ENCODE peak calls at places on chromosome 16, in four cellular contexts. W is fibroblast of mammary gland, G is hippocampal formation, F is prostate gland. N is an unnamed sample.

GRCh38 chr16:57194512-57194911 is 8.4 kb downstream of the RSPRY1 start:
- DNase-seq in W (peak; percentile 91), G (no peak), F (peak; percentile 16), N (peak; percentile 95)

GRCh38 chr16:56350491-56351405 is 74.6 kb downstream of the AMFR start:
- DNase-seq in W (no peak), G (no peak), F (no peak), N (no peak)

GRCh38 chr16:87963400-87963799 is 12.2 kb downstream of the BANP start:
- DNase-seq in W (peak; percentile 89), G (no peak), F (no peak), N (peak; percentile 62)

GRCh38 chr16:87528690-87529579 is 36.1 kb upstream of the ZCCHC14 start:
- DNase-seq in W (no peak), G (no peak), F (no peak), N (no peak)

GRCh38 chr16:81460075-81460474 is 15.5 kb downstream of the CMIP start:
- DNase-seq in W (no peak), G (no peak), F (no peak), N (no peak)

GRCh38 chr16:67169011-67169451 is 1.3 kb upstream of the NOL3 start:
- DNase-seq in W (no peak), G (no peak), F (no peak), N (no peak)

GRCh38 chr16:86087561-86088230 is 188.7 kb downstream of the IRF8 start:
- DNase-seq in W (no peak), G (no peak), F (no peak), N (no peak)

GRCh38 chr16:57123969-57124674 is 31.7 kb downstream of the CPNE2 start:
- DNase-seq in W (no peak), G (no peak), F (no peak), N (no peak)

GRCh38 chr16:71250461-71251232 is 20.1 kb upstream of the HYDIN start:
- DNase-seq in W (peak; percentile 5), G (no peak), F (no peak), N (no peak)

GRCh38 chr16:57801098-57801855 is 1.0 kb downstream of the KIFC3 start:
- DNase-seq in W (peak; percentile 55), G (no peak), F (no peak), N (peak; percentile 78)

GRCh38 chr16:4263504-4264436 is 9.1 kb downstream of the TFAP4 start:
- DNase-seq in W (peak; percentile 96), G (no peak), F (no peak), N (peak; percentile 79)

GRCh38 chr16:27505297-27506236 is 44.1 kb downstream of the GTF3C1 start:
- DNase-seq in W (peak; percentile 5), G (no peak), F (peak; percentile 79), N (peak; percentile 23)

GRCh38 chr16:21684199-21684598 is 20.4 kb downstream of the OTOA start:
- DNase-seq in W (peak; percentile 4), G (no peak), F (peak; percentile 4), N (no peak)

GRCh38 chr16:14957576-14958322 is 17.1 kb upstream of the PDXDC1 start:
- DNase-seq in W (no peak), G (no peak), F (no peak), N (no peak)